ENCODE peak calls at places on chromosome 7, in four cellular contexts. S is adrenal gland, R is tibial nerve, L is heart left ventricle. V is an unnamed sample.

GRCh38 chr7:112622159-112622715 is 141.4 kb downstream of the LSMEM1 start:
- DNase-seq in S (no peak), R (no peak), L (no peak), V (no peak)

GRCh38 chr7:15402436-15403136 is 159.2 kb downstream of the AGMO start:
- DNase-seq in S (no peak), R (no peak), L (no peak), V (no peak)

GRCh38 chr7:100793806-100794660 is 33.3 kb downstream of the EPHB4 start:
- DNase-seq in S (no peak), R (no peak), L (no peak), V (no peak)

GRCh38 chr7:127390817-127391590 is 1.5 kb downstream of the ZNF800 start:
- DNase-seq in S (no peak), R (no peak), L (no peak), V (no peak)

GRCh38 chr7:80134536-80135305 is at the start of gene GNAI1:
- DNase-seq in S (peak), R (no peak), L (peak), V (peak)

GRCh38 chr7:101099969-101100781 is 14.9 kb downstream of the TRIM56 start:
- DNase-seq in S (peak), R (peak), L (peak), V (peak)

GRCh38 chr7:13778967-13779366 is 210.5 kb downstream of the ETV1 start:
- DNase-seq in S (no peak), R (no peak), L (no peak), V (no peak)

GRCh38 chr7:70208236-70209063 is 610.2 kb downstream of the AUTS2 start:
- DNase-seq in S (no peak), R (no peak), L (no peak), V (no peak)

GRCh38 chr7:108863221-108863848 is 293.7 kb downstream of the DNAJB9 start:
- DNase-seq in S (no peak), R (no peak), L (no peak), V (peak)

GRCh38 chr7:84195295-84196006 is 862 bp upstream of the SEMA3A start:
- DNase-seq in S (no peak), R (no peak), L (no peak), V (no peak)

GRCh38 chr7:26061340-26062239 is 90.4 kb upstream of the NFE2L3 start:
- DNase-seq in S (peak), R (peak), L (peak), V (peak)

GRCh38 chr7:46902463-46902862 is 679.4 kb downstream of the TNS3 start:
- DNase-seq in S (no peak), R (no peak), L (no peak), V (no peak)

GRCh38 chr7:138207555-138207971 is 131.3 kb downstream of the AKR1D1 start:
- DNase-seq in S (no peak), R (no peak), L (no peak), V (no peak)

GRCh38 chr7:79282051-79282694 is 171.3 kb downstream of the MAGI2 start:
- DNase-seq in S (peak), R (peak), L (no peak), V (peak)

GRCh38 chr7:157809863-157810851 is 473.4 kb downstream of the DNAJB6 start:
- DNase-seq in S (no peak), R (no peak), L (no peak), V (no peak)

GRCh38 chr7:29412912-29413311 is 150.7 kb upstream of the PRR15 start:
- DNase-seq in S (no peak), R (no peak), L (no peak), V (no peak)

GRCh38 chr7:5682889-5683670 is 98.4 kb downstream of the RNF216 start:
- DNase-seq in S (no peak), R (no peak), L (no peak), V (no peak)

DNA sequence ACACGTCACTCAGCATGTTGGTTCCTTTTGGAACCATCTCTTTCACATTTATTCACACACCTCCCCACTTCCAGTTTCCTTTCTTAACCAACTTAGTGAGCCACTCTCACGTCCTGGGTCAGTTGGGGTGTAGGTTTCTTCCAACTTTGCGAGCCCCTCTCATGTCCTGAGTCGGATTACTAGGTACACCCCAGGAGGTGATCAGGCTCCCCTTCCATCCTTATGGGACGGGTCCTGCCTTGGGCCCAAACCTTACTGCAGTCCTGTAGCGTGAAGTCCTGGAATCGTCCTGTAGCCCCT is 7.7 kb downstream of the ERV3-1 start:
- DNase-seq in S (no peak), R (no peak), L (no peak), V (no peak)
- TF ChIP-seq POLR2A in S (no peak), R (no peak), L (no peak), V (no peak)

DNA sequence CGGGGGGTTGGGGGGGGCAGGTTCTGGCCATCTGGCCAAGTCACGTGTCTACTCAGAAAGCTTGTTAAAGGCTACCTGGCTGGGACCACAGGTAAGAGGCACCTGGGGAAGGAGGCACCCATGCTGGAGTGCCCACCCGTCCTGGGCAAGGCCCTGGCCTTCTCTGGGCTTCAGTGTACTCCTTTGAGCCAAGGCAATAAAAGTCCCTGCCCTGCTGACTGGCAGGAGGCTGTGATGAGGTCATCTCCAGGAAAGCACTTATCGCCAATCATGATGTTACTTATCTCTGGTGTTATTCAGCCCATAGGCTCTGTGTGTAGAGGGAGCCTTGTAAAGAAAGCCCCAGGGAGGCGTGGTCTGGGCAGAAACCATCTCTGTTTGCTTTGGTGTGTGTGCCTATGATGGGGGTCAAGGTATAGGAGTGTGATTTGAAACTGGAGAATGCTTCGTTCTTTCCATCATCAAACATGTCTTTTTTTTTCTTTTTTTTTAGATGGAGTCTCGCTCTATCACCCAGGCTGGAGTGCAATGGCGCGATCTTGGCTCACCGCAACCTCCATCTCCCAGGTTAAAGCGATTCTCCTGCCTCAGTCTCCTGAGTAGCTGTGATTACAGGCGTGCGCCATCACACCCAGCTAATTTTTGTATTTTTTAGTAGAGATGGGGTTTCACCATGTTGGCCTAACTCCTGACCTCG is 2.5 kb upstream of the CLDN4 start:
- DNase-seq in S (peak), R (no peak), L (no peak), V (peak)
- TF ChIP-seq POLR2A in S (no peak), R (no peak), L (no peak), V (no peak)

GRCh38 chr7:64307254-64308018 is 6.3 kb upstream of the ZNF736 start:
- DNase-seq in S (peak), R (peak), L (peak), V (peak)
- TF ChIP-seq POLR2A in S (peak), R (peak), L (peak), V (no peak)

DNA sequence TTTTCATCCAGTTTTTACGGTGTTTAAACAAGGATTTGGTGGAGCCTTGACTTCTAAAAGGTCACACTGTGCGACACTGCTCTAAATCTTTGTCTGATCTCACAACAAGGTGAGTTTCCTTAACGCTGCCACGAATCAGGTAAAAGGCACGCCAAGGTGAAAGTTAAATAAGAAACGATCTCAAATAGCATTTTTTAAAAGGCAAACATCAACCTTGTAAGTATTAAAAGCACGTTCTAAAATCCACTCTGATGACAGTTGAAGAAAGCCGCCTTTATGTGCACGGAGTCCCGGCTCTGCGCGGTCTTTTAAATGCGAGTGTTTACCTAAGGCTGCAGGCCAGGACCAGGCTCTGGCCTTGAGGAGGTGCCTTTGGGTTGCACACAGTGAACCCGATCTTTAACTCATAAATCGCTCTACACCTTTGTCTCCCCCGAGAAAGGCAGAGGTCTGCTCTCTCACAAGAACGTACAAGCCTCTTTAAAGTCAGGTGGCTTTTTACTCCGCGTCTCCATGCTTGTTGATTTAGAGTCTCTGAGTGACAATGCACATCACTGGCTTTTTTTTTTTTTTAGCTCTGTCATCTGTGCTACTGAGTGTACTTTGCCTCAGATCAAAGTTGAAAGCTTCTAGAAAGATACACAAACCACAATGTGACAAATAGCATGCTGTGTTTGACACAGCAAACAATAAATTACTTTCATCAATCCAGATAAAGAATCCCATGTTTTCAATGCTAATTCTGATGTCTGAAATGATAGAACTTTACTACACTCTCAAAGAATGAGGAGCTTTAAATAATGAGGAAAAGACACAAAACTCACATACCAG is 25.9 kb upstream of the RNF32 start:
- DNase-seq in S (no peak), R (no peak), L (no peak), V (no peak)
- TF ChIP-seq POLR2A in S (no peak), R (no peak), L (no peak), V (no peak)

GRCh38 chr7:73522081-73522818 is at the start of gene BAZ1B:
- DNase-seq in S (peak), R (peak), L (peak), V (peak)
- TF ChIP-seq POLR2A in S (peak), R (peak), L (peak), V (peak)

GRCh38 chr7:103073989-103074518 is 542 bp downstream of the FBXL13 start:
- DNase-seq in S (peak), R (peak), L (no peak), V (no peak)
- TF ChIP-seq POLR2A in S (peak), R (no peak), L (no peak), V (no peak)

GRCh38 chr7:66142334-66142733 is 27.7 kb downstream of the CRCP start:
- DNase-seq in S (no peak), R (no peak), L (no peak), V (no peak)
- TF ChIP-seq POLR2A in S (no peak), R (no peak), L (no peak), V (no peak)

GRCh38 chr7:99397632-99397983 is 10.8 kb downstream of the PDAP1 start:
- DNase-seq in S (no peak), R (no peak), L (no peak), V (no peak)

GRCh38 chr7:99394188-99394502 is 14.3 kb downstream of the PDAP1 start:
- DNase-seq in S (no peak), R (no peak), L (no peak), V (no peak)

GRCh38 chr7:99396914-99397631 is 11.3 kb downstream of the PDAP1 start:
- DNase-seq in S (no peak), R (no peak), L (no peak), V (no peak)

GRCh38 chr7:99393363-99394187 is 14.8 kb downstream of the PDAP1 start:
- DNase-seq in S (peak), R (no peak), L (peak), V (no peak)

GRCh38 chr7:99395616-99396327 is 12.6 kb downstream of the PDAP1 start:
- DNase-seq in S (no peak), R (no peak), L (no peak), V (no peak)
- TF ChIP-seq POLR2A in S (no peak), R (no peak), L (no peak), V (no peak)

DNA sequence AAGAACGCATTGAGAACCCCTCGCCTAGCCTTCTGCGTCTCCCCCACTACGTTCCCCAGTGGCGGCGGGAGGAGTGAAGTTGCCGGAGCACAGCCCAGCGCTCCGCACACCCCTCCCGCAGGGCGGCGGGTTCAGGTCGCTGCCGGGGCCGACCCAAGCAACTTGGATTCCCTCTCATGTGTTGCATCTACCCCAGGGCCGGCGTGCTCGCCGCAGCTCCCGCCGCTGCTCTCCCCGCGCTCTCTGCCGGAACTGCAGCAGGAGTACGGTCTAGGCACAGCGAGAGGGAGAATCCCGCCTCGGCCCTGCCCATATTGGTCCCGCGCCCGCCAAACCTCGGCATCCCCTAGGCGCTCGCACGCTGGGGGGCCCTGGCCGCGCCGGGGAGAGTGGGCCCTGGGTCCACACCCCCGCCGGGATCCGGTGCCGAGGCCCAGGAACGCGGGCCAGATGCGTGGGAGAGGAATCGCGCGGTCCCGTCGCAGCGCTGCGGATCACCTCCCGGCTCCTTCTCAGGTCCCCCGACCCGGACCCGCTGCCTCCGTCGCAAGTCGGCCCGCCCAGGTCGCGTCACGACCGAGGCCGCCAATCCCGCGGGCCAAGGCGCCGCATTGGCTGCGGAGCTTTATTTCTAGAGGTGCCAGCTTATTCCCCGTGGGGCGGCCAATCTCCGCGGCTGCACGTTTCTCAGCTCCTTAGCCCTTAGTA is 648 bp upstream of the TMEM243 start:
- DNase-seq in S (peak), R (peak), L (peak), V (peak)
- TF ChIP-seq POLR2A in S (peak), R (peak), L (peak), V (no peak)